ENCODE peak calls at places on chromosomes 11 and 22, in five cellular contexts. One of them, this sample, is unnamed.

GRCh38 chr22:39232806-39233735 is 11.7 kb downstream of the PDGFB start:
- DNase-seq in kidney: peak; percentile 62
- DNase-seq in fibroblast of lung: no peak
- DNase-seq in AG09309: no peak
- DNase-seq in tibial nerve: no peak
- DNase-seq in this sample: no peak

GRCh38 chr22:43811777-43812148 is 342 bp downstream of the EFCAB6 start:
- DNase-seq in kidney: no peak
- DNase-seq in fibroblast of lung: peak; percentile 56
- DNase-seq in AG09309: no peak
- DNase-seq in tibial nerve: no peak
- DNase-seq in this sample: no peak

GRCh38 chr22:35629406-35630234 is 12.5 kb upstream of the MB start:
- DNase-seq in kidney: peak; percentile 94
- DNase-seq in fibroblast of lung: peak; percentile 99
- DNase-seq in AG09309: peak; percentile 93
- DNase-seq in tibial nerve: peak; percentile 55
- DNase-seq in this sample: no peak

GRCh38 chr22:30422481-30423295 is 2.9 kb upstream of the MTFP1 start:
- DNase-seq in kidney: peak; percentile 85
- DNase-seq in fibroblast of lung: peak; percentile 92
- DNase-seq in AG09309: peak; percentile 81
- DNase-seq in tibial nerve: peak; percentile 60
- DNase-seq in this sample: peak; percentile 46

GRCh38 chr11:74493816-74494630 is 499 bp upstream of the LIPT2 start:
- DNase-seq in kidney: no peak
- DNase-seq in fibroblast of lung: peak; percentile 4
- DNase-seq in AG09309: peak; percentile 23
- DNase-seq in tibial nerve: no peak
- DNase-seq in this sample: no peak

GRCh38 chr22:37169947-37170688 is 17.9 kb downstream of the C1QTNF6 start:
- DNase-seq in kidney: peak; percentile 39
- DNase-seq in fibroblast of lung: no peak
- DNase-seq in AG09309: no peak
- DNase-seq in tibial nerve: peak; percentile 8
- DNase-seq in this sample: no peak

GRCh38 chr11:71372693-71373657 is 75.2 kb downstream of the DHCR7 start:
- DNase-seq in kidney: no peak
- DNase-seq in fibroblast of lung: peak; percentile 56
- DNase-seq in AG09309: peak; percentile 11
- DNase-seq in tibial nerve: no peak
- DNase-seq in this sample: no peak

GRCh38 chr22:38165929-38166593 is 15.6 kb downstream of the PLA2G6 start:
- DNase-seq in kidney: peak; percentile 63
- DNase-seq in fibroblast of lung: no peak
- DNase-seq in AG09309: no peak
- DNase-seq in tibial nerve: no peak
- DNase-seq in this sample: no peak

GRCh38 chr11:88629496-88629895 is 292.0 kb upstream of the CTSC start:
- DNase-seq in kidney: no peak
- DNase-seq in fibroblast of lung: no peak
- DNase-seq in AG09309: no peak
- DNase-seq in tibial nerve: no peak
- DNase-seq in this sample: no peak

GRCh38 chr11:116366980-116367640 is 405.7 kb downstream of the BUD13 start:
- DNase-seq in kidney: no peak
- DNase-seq in fibroblast of lung: no peak
- DNase-seq in AG09309: no peak
- DNase-seq in tibial nerve: no peak
- DNase-seq in this sample: no peak

GRCh38 chr22:22857607-22858558 is 29.7 kb upstream of the IGLL5 start:
- DNase-seq in kidney: no peak
- DNase-seq in fibroblast of lung: no peak
- DNase-seq in AG09309: no peak
- DNase-seq in tibial nerve: no peak
- DNase-seq in this sample: no peak

GRCh38 chr11:3838504-3838903 is 2.3 kb downstream of the RHOG start:
- DNase-seq in kidney: no peak
- DNase-seq in fibroblast of lung: no peak
- DNase-seq in AG09309: no peak
- DNase-seq in tibial nerve: no peak
- DNase-seq in this sample: peak; percentile 44

GRCh38 chr22:42065408-42066132 is 5.0 kb downstream of the NAGA start:
- DNase-seq in kidney: peak; percentile 43
- DNase-seq in fibroblast of lung: no peak
- DNase-seq in AG09309: no peak
- DNase-seq in tibial nerve: no peak
- DNase-seq in this sample: no peak

GRCh38 chr22:27045103-27045940 is 387.9 kb downstream of the MIAT start:
- DNase-seq in kidney: no peak
- DNase-seq in fibroblast of lung: peak; percentile 7
- DNase-seq in AG09309: no peak
- DNase-seq in tibial nerve: no peak
- DNase-seq in this sample: no peak

GRCh38 chr22:44582016-44582415 is 84.0 kb upstream of the RTL6 start:
- DNase-seq in kidney: peak; percentile 39
- DNase-seq in fibroblast of lung: no peak
- DNase-seq in AG09309: no peak
- DNase-seq in tibial nerve: peak; percentile 11
- DNase-seq in this sample: no peak

GRCh38 chr11:92411431-92411830 is 186.8 kb downstream of the FAT3 start:
- DNase-seq in kidney: no peak
- DNase-seq in fibroblast of lung: no peak
- DNase-seq in AG09309: no peak
- DNase-seq in tibial nerve: no peak
- DNase-seq in this sample: no peak

GRCh38 chr11:134634897-134635831 is 223.1 kb upstream of the B3GAT1 start:
- DNase-seq in kidney: peak; percentile 41
- DNase-seq in fibroblast of lung: no peak
- DNase-seq in AG09309: no peak
- DNase-seq in tibial nerve: no peak
- DNase-seq in this sample: no peak
- TF ChIP-seq CTCF in kidney: peak; percentile 20
- TF ChIP-seq CTCF in fibroblast of lung: no peak
- TF ChIP-seq CTCF in AG09309: no peak
- TF ChIP-seq CTCF in tibial nerve: no peak
- TF ChIP-seq CTCF in this sample: no peak

GRCh38 chr11:35917676-35918075 is 26.2 kb upstream of the LDLRAD3 start:
- DNase-seq in kidney: no peak
- DNase-seq in fibroblast of lung: no peak
- DNase-seq in AG09309: no peak
- DNase-seq in tibial nerve: no peak
- DNase-seq in this sample: no peak
- H3K4me3 ChIP-seq in kidney: no peak overlapping the region
- H3K4me3 ChIP-seq in fibroblast of lung: no peak overlapping the region
- H3K4me3 ChIP-seq in AG09309: no peak overlapping the region
- H3K4me3 ChIP-seq in tibial nerve: no peak overlapping the region
- H3K4me3 ChIP-seq in this sample: no peak overlapping the region

DNA sequence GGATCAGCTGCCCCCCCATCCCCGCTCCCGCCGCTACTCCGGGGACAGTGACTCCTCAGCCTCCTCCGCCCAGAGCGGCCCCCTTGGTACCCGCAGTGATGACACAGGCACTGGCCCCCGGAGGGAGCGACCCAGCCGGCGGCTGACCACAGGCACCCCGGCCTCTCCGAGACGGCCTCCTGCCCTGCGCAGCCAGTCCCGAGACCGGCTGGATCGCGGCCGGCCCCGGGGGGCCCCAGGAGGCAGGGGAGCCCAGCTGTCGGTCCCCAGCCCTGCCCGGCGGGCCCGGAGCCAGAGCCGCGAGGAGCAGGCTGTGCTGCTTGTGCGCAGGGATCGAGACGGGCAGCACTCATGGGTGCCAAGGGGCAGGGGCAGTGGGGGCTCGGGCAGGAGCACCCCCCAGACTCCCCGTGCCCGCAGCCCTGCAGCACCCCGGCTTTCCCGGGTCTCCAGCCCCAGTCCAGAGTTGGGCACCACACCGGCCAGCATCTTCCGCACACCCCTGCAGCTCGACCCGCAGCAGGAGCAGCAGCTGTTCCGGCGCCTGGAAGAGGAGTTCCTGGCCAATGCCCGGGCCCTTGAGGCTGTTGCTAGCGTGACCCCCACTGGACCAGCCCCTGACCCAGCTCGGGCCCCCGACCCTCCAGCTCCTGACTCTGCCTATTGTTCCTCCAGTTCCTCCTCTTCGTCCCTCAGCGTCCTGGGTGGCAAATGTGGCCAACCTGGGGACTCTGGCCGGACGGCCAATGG is 3.9 kb downstream of the RASL10A start:
- DNase-seq in kidney: peak; percentile 84
- DNase-seq in fibroblast of lung: no peak
- DNase-seq in AG09309: no peak
- DNase-seq in tibial nerve: peak; percentile 15
- DNase-seq in this sample: no peak
- TF ChIP-seq CTCF in kidney: no peak
- TF ChIP-seq CTCF in fibroblast of lung: no peak
- TF ChIP-seq CTCF in AG09309: no peak
- TF ChIP-seq CTCF in tibial nerve: no peak
- TF ChIP-seq CTCF in this sample: no peak

DNA sequence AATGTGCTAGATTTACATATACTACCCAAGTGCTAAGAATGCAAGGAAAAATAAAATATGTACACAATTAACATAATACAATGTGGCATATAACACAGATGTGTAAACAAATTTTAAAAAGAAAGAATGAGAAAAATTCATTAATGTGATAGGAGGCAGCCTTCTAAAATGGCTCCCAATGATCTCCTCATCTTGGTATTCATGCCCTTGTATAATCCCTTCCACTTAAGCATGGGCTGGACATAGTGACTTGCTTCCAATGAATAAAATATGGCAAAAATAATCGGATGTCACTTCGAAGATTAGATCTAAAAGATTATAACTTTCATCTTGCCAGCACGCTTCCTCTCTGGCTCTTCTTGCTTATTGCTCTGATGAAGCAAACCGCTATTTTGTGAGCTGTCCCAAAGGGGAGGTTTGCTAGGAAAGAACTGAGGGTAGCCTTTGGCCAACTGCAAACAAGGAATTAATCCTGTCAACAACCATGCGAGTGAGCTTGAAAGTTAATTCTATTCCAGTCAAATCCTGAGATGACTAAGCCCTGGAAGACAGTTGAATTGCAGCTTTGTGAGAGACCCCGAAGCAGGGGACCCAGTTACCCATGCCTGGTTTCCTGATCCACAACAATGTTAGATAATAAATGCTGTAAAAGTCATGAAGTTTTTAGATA is 10.1 kb upstream of the RNF141 start:
- DNase-seq in kidney: no peak
- DNase-seq in fibroblast of lung: no peak
- DNase-seq in AG09309: no peak
- DNase-seq in tibial nerve: no peak
- DNase-seq in this sample: no peak
- H3K4me3 ChIP-seq in kidney: no peak overlapping the region
- H3K4me3 ChIP-seq in fibroblast of lung: no peak overlapping the region
- H3K4me3 ChIP-seq in AG09309: no peak overlapping the region
- H3K4me3 ChIP-seq in tibial nerve: no peak overlapping the region
- H3K4me3 ChIP-seq in this sample: no peak overlapping the region

GRCh38 chr11:46305295-46305694 is 27.8 kb downstream of the CREB3L1 start:
- DNase-seq in kidney: no peak
- DNase-seq in fibroblast of lung: peak; percentile 60
- DNase-seq in AG09309: no peak
- DNase-seq in tibial nerve: no peak
- DNase-seq in this sample: peak; percentile 88
- TF ChIP-seq CTCF in kidney: no peak
- TF ChIP-seq CTCF in fibroblast of lung: no peak
- TF ChIP-seq CTCF in AG09309: peak; percentile 23
- TF ChIP-seq CTCF in tibial nerve: no peak
- TF ChIP-seq CTCF in this sample: no peak

GRCh38 chr11:68032003-68032402 is 1.5 kb downstream of the NDUFS8 start:
- DNase-seq in kidney: no peak
- DNase-seq in fibroblast of lung: no peak
- DNase-seq in AG09309: no peak
- DNase-seq in tibial nerve: no peak
- DNase-seq in this sample: no peak
- H3K4me3 ChIP-seq in kidney: peak overlapping the region; percentile 20
- H3K4me3 ChIP-seq in fibroblast of lung: no peak overlapping the region
- H3K4me3 ChIP-seq in AG09309: no peak overlapping the region
- H3K4me3 ChIP-seq in tibial nerve: no peak overlapping the region
- H3K4me3 ChIP-seq in this sample: no peak overlapping the region

GRCh38 chr11:67288198-67288451 is 978 bp upstream of the ANKRD13D start:
- DNase-seq in kidney: no peak
- DNase-seq in fibroblast of lung: no peak
- DNase-seq in AG09309: no peak
- DNase-seq in tibial nerve: no peak
- DNase-seq in this sample: no peak
- TF ChIP-seq CTCF in kidney: no peak
- TF ChIP-seq CTCF in fibroblast of lung: no peak
- TF ChIP-seq CTCF in AG09309: no peak
- TF ChIP-seq CTCF in tibial nerve: no peak
- TF ChIP-seq CTCF in this sample: no peak

GRCh38 chr11:30635401-30635989 is 49.3 kb upstream of the MPPED2 start:
- DNase-seq in kidney: peak; percentile 37
- DNase-seq in fibroblast of lung: peak; percentile 4
- DNase-seq in AG09309: no peak
- DNase-seq in tibial nerve: no peak
- DNase-seq in this sample: no peak
- H3K4me3 ChIP-seq in kidney: peak overlapping the region; percentile 21
- H3K4me3 ChIP-seq in fibroblast of lung: no peak overlapping the region
- H3K4me3 ChIP-seq in AG09309: no peak overlapping the region
- H3K4me3 ChIP-seq in tibial nerve: no peak overlapping the region
- H3K4me3 ChIP-seq in this sample: no peak overlapping the region

DNA sequence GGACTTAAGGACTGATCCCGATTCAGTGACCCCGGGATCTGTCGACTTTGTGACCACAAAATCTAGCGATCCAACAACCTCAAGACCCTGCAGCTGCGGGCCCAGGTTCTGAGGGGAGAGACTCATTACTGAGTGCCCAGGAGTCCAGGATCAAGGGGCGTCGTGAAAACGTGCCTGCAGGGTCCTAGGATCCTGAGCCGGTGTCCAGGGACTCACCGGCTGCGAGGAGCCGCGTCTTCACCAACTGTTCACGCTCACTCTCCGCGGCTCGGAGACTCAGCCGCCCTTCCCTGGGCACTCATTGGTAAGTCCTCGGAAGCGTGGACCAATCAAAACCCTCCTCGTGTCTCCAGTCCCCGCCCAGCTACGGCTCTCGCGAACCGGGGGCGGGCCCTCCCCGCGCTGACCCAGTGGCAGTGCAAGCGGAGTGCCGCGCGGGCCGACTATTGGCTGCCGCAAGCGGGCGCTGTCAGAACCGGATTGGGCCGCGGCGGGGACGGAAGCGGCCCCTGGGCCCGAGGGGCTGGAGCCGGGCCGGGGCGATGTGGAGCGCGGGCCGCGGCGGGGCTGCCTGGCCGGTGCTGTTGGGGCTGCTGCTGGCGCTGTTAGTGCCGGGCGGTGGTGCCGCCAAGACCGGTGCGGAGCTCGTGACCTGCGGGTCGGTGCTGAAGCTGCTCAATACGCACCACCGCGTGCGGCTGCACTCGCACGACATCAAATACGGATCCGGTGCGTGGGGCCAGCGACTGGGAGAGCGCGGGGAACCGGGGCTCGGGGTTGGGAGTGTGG is at the start of gene SDF2L1:
- DNase-seq in kidney: peak; percentile 99
- DNase-seq in fibroblast of lung: peak; percentile 98
- DNase-seq in AG09309: peak; percentile 93
- DNase-seq in tibial nerve: peak; percentile 98
- DNase-seq in this sample: peak; percentile 97
- TF ChIP-seq CTCF in kidney: peak; percentile 50
- TF ChIP-seq CTCF in fibroblast of lung: no peak
- TF ChIP-seq CTCF in AG09309: no peak
- TF ChIP-seq CTCF in tibial nerve: no peak
- TF ChIP-seq CTCF in this sample: no peak

GRCh38 chr22:40714514-40714966 is 35.3 kb downstream of the MCHR1 start:
- DNase-seq in kidney: no peak
- DNase-seq in fibroblast of lung: peak; percentile 45
- DNase-seq in AG09309: no peak
- DNase-seq in tibial nerve: no peak
- DNase-seq in this sample: no peak
- H3K4me3 ChIP-seq in kidney: no peak overlapping the region
- H3K4me3 ChIP-seq in fibroblast of lung: no peak overlapping the region
- H3K4me3 ChIP-seq in AG09309: no peak overlapping the region
- H3K4me3 ChIP-seq in tibial nerve: no peak overlapping the region
- H3K4me3 ChIP-seq in this sample: no peak overlapping the region